ENCODE peak calls at places on chromosomes 7 and 10, in seven cellular contexts. W, F, C, V, D, I and Y are unnamed samples.

GRCh38 chr7:96120856-96121255 is 201.0 kb downstream of the SLC25A13 start:
- DNase-seq in W (no peak), F (no peak), C (no peak), V (no peak), D (no peak), I (no peak), Y (no peak)

GRCh38 chr7:4871930-4872675 is 10.3 kb upstream of the PAPOLB start:
- DNase-seq in W (no peak), F (no peak), C (no peak), V (no peak), D (no peak), I (no peak), Y (no peak)

GRCh38 chr7:95427123-95427522 is 7.7 kb downstream of the PON2 start:
- DNase-seq in W (no peak), F (no peak), C (no peak), V (no peak), D (no peak), I (no peak), Y (no peak)

GRCh38 chr7:141674702-141675101 is 27.3 kb downstream of the DENND11 start:
- DNase-seq in W (peak; percentile 31), F (no peak), C (no peak), V (peak; percentile 87), D (no peak), I (no peak), Y (no peak)

GRCh38 chr7:2638224-2638991 is 6.6 kb downstream of the TTYH3 start:
- DNase-seq in W (no peak), F (peak; percentile 82), C (peak; percentile 81), V (no peak), D (no peak), I (peak; percentile 57), Y (peak; percentile 91)

GRCh38 chr7:103727982-103728610 is 261.4 kb downstream of the RELN start:
- DNase-seq in W (no peak), F (no peak), C (no peak), V (no peak), D (no peak), I (no peak), Y (no peak)

GRCh38 chr7:105141068-105141467 is 127.1 kb downstream of the KMT2E start:
- DNase-seq in W (no peak), F (peak; percentile 18), C (no peak), V (peak; percentile 60), D (no peak), I (peak; percentile 10), Y (no peak)

GRCh38 chr10:69804775-69805174 is 3.1 kb downstream of the COL13A1 start:
- DNase-seq in W (no peak), F (no peak), C (no peak), V (no peak), D (no peak), I (no peak), Y (no peak)

GRCh38 chr7:2009541-2010001 is 223.2 kb downstream of the MAD1L1 start:
- DNase-seq in W (no peak), F (no peak), C (peak; percentile 51), V (no peak), D (no peak), I (no peak), Y (peak; percentile 14)

GRCh38 chr7:155424301-155425010 is 33.5 kb upstream of the EN2 start:
- DNase-seq in W (no peak), F (no peak), C (no peak), V (no peak), D (no peak), I (no peak), Y (no peak)